ENCODE peak calls at places on chromosome 10, in ten cellular contexts. P is lung, D is WERI-Rb-1, S is A673, Z is OCI-LY7, X is thoracic aorta, I is cardiac muscle cell, J is colonic mucosa, K is breast epithelium, O is fibroblast of lung. E is an unnamed sample.

GRCh38 chr10:72665925-72666324 is 26.0 kb upstream of the MCU start:
- DNase-seq in P (no peak), D (no peak), S (peak), Z (no peak), X (no peak), I (no peak), J (no peak), K (no peak), O (peak), E (no peak)

GRCh38 chr10:69704231-69704630 is 74.2 kb downstream of the FAM241B start:
- DNase-seq in P (no peak), D (no peak), S (no peak), Z (no peak), X (no peak), I (no peak), J (no peak), K (no peak), O (no peak), E (no peak)

GRCh38 chr10:2791774-2792443 is 275.4 kb upstream of the PFKP start:
- DNase-seq in P (no peak), D (no peak), S (no peak), Z (no peak), X (no peak), I (no peak), J (no peak), K (no peak), O (no peak), E (peak)

GRCh38 chr10:78865518-78865835 is 203.3 kb upstream of the ZMIZ1 start:
- DNase-seq in P (peak), D (no peak), S (no peak), Z (no peak), X (peak), I (peak), J (peak), K (peak), O (peak), E (no peak)

GRCh38 chr10:78292250-78292986 is 258.8 kb downstream of the RPS24 start:
- DNase-seq in P (no peak), D (peak), S (no peak), Z (no peak), X (no peak), I (no peak), J (no peak), K (no peak), O (no peak), E (no peak)

GRCh38 chr10:69482125-69482524 is 30.9 kb downstream of the TSPAN15 start:
- DNase-seq in P (no peak), D (no peak), S (no peak), Z (no peak), X (no peak), I (no peak), J (no peak), K (no peak), O (no peak), E (no peak)

GRCh38 chr10:25232229-25232628 is 57.4 kb downstream of the GPR158 start:
- DNase-seq in P (no peak), D (no peak), S (no peak), Z (no peak), X (no peak), I (no peak), J (no peak), K (no peak), O (no peak), E (no peak)

GRCh38 chr10:11080564-11080984 is 62.9 kb downstream of the CELF2 start:
- DNase-seq in P (no peak), D (no peak), S (no peak), Z (no peak), X (no peak), I (no peak), J (no peak), K (no peak), O (no peak), E (peak)

DNA sequence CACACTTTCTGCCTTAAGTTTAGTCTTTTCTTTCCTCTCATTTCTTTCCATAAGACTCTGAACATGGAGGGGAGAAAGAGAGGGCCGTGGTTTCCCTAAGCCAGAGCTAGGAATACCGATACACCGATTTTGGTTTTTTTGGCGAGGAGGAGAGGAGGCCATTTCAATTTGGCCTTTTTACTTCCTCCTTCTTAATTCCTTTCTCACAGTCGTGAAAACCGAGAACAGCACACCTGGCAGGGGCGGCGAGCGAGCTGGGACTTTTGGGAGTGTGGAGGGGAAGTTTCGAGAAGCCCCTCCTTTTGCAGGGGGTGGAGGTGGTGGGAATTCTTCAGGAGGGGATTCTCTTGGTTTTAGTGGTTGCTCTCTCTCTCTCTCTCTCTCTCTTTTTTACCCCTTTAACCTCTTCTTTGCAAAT is 6.2 kb downstream of the GATA3 start:
- DNase-seq in P (no peak), D (no peak), S (no peak), Z (no peak), X (no peak), I (no peak), J (no peak), K (no peak), O (no peak), E (peak)
- H3K4me3 ChIP-seq in P (no peak), D (no peak), S (no peak), Z (no peak), X (peak), I (no peak), J (no peak), K (peak), O (no peak), E (peak)

GRCh38 chr10:29142516-29143314 is 146.2 kb upstream of the LYZL1 start:
- DNase-seq in P (no peak), D (no peak), S (no peak), Z (no peak), X (no peak), I (no peak), J (no peak), K (no peak), O (no peak), E (no peak)
- TF ChIP-seq CTCF in P (no peak), D (no peak), S (no peak), Z (no peak), X (no peak), I (no peak), J (no peak), K (no peak), O (no peak), E (no peak)

GRCh38 chr10:122022276-122022675 is 33.3 kb downstream of the TACC2 start:
- DNase-seq in P (no peak), D (no peak), S (no peak), Z (no peak), X (no peak), I (no peak), J (no peak), K (no peak), O (no peak), E (no peak)
- H3K4me3 ChIP-seq in P (no peak), D (no peak), S (no peak), Z (no peak), X (no peak), I (no peak), J (no peak), K (no peak), O (no peak), E (no peak)

GRCh38 chr10:33388325-33388724 is 53.9 kb upstream of the NRP1 start:
- DNase-seq in P (no peak), D (no peak), S (no peak), Z (no peak), X (no peak), I (no peak), J (no peak), K (no peak), O (no peak), E (no peak)
- TF ChIP-seq CTCF in P (no peak), D (no peak), S (no peak), Z (no peak), X (no peak), I (no peak), J (no peak), K (no peak), O (no peak), E (no peak)

GRCh38 chr10:102650655-102651454 is 6.6 kb downstream of the TRIM8 start:
- DNase-seq in P (no peak), D (no peak), S (no peak), Z (peak), X (no peak), I (no peak), J (no peak), K (no peak), O (no peak), E (peak)

GRCh38 chr10:102647433-102648268 is 3.4 kb downstream of the TRIM8 start:
- DNase-seq in P (no peak), D (no peak), S (no peak), Z (peak), X (no peak), I (no peak), J (no peak), K (no peak), O (no peak), E (peak)

GRCh38 chr10:102648269-102648888 is 4.1 kb downstream of the TRIM8 start:
- DNase-seq in P (no peak), D (no peak), S (no peak), Z (peak), X (no peak), I (no peak), J (no peak), K (no peak), O (no peak), E (no peak)

GRCh38 chr10:102649770-102650654 is 5.7 kb downstream of the TRIM8 start:
- DNase-seq in P (no peak), D (no peak), S (no peak), Z (peak), X (no peak), I (no peak), J (no peak), K (no peak), O (no peak), E (no peak)

GRCh38 chr10:102648889-102649752 is 4.8 kb downstream of the TRIM8 start:
- DNase-seq in P (no peak), D (no peak), S (no peak), Z (peak), X (no peak), I (no peak), J (no peak), K (no peak), O (peak), E (peak)
- H3K4me3 ChIP-seq in P (no peak), D (no peak), S (no peak), Z (peak), X (peak), I (no peak), J (peak), K (peak), O (peak), E (peak)

GRCh38 chr10:100045592-100045991 is 35.8 kb upstream of the DNMBP start:
- DNase-seq in P (no peak), D (no peak), S (no peak), Z (no peak), X (no peak), I (peak), J (no peak), K (no peak), O (peak), E (no peak)

GRCh38 chr10:100043796-100044195 is 34.0 kb upstream of the DNMBP start:
- DNase-seq in P (no peak), D (no peak), S (peak), Z (no peak), X (no peak), I (peak), J (no peak), K (no peak), O (peak), E (no peak)

GRCh38 chr10:100041620-100042019 is 31.9 kb upstream of the DNMBP start:
- DNase-seq in P (no peak), D (no peak), S (no peak), Z (no peak), X (no peak), I (no peak), J (no peak), K (no peak), O (no peak), E (peak)

GRCh38 chr10:100046088-100046487 is 35.6 kb downstream of the CPN1 start:
- DNase-seq in P (peak), D (peak), S (peak), Z (peak), X (peak), I (peak), J (peak), K (peak), O (peak), E (peak)

DNA sequence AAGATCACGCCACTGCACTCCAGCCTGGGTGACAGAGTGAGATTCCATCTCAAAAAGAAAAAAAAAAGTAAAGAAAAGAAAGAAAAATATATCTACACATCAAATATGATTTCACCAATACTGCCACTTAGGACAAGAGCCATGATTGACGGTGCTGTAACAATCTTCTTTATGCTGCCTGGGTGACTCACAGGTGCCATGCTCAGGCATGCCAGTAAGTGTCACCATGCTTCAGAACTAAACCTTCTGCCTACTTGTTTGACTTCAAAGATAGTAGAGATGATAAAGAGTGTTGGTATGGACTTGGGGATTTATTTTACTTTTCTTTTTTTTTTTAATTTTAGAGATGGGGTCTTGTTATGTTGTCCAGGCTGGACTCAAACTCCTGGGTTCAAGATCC is 33.6 kb upstream of the DNMBP start:
- DNase-seq in P (no peak), D (no peak), S (peak), Z (no peak), X (no peak), I (no peak), J (no peak), K (no peak), O (no peak), E (peak)
- TF ChIP-seq CTCF in P (no peak), D (no peak), S (peak), Z (peak), X (no peak), I (no peak), J (no peak), K (no peak), O (no peak), E (no peak)

DNA sequence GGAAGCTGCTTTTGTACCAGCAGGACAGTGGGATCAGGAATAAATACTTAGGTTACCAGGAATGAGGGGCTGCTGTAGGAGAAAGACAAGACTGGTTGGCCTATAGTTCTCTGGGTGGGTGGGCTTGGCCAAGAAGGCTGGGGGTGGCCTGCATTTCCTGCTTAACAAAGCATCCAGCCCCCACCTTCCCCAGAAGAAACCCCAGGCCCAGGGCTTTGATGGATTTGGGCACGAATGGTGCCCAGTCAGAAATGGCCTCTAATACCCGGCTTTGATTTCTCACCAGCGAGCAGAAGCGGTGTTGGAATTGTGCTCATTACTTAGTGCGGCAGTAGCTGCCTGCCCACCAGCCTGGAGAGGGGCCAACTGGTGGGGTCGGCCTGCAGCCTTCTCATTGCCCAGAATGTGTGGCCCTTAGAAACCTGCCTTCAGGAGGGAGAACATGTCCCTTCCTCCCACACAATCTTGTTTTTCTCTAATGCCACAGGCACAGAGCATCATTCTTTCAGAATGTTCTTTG is 2.3 kb downstream of the UNC5B start:
- DNase-seq in P (no peak), D (no peak), S (no peak), Z (no peak), X (no peak), I (no peak), J (no peak), K (no peak), O (no peak), E (no peak)
- H3K4me3 ChIP-seq in P (no peak), D (no peak), S (peak), Z (no peak), X (no peak), I (peak), J (no peak), K (no peak), O (no peak), E (no peak)